ENCODE peak calls at places on chromosomes 11 and 22, in five cellular contexts. One of them, this sample, is unnamed.

GRCh38 chr22:37046589-37046988 is 5.0 kb upstream of the KCTD17 start:
- DNase-seq in cardiac muscle cell: no peak
- DNase-seq in testis: no peak
- DNase-seq in tibial nerve: no peak
- DNase-seq in HFF-Myc: no peak
- DNase-seq in this sample: no peak

GRCh38 chr11:10664511-10664910 is 29.0 kb downstream of the IRAG1 start:
- DNase-seq in cardiac muscle cell: no peak
- DNase-seq in testis: no peak
- DNase-seq in tibial nerve: no peak
- DNase-seq in HFF-Myc: no peak
- DNase-seq in this sample: no peak

GRCh38 chr11:101584129-101584515 is 315 bp upstream of the TRPC6 start:
- DNase-seq in cardiac muscle cell: no peak
- DNase-seq in testis: no peak
- DNase-seq in tibial nerve: no peak
- DNase-seq in HFF-Myc: no peak
- DNase-seq in this sample: no peak

GRCh38 chr11:1219836-1220810 is 2.7 kb upstream of the MUC5B start:
- DNase-seq in cardiac muscle cell: peak
- DNase-seq in testis: no peak
- DNase-seq in tibial nerve: no peak
- DNase-seq in HFF-Myc: no peak
- DNase-seq in this sample: no peak

GRCh38 chr11:74069146-74070046 is 60.5 kb upstream of the UCP3 start:
- DNase-seq in cardiac muscle cell: no peak
- DNase-seq in testis: no peak
- DNase-seq in tibial nerve: no peak
- DNase-seq in HFF-Myc: no peak
- DNase-seq in this sample: no peak

GRCh38 chr11:66315498-66315885 is 1.4 kb downstream of the CD248 start:
- DNase-seq in cardiac muscle cell: no peak
- DNase-seq in testis: no peak
- DNase-seq in tibial nerve: no peak
- DNase-seq in HFF-Myc: no peak
- DNase-seq in this sample: no peak

GRCh38 chr22:22023581-22024137 is 41.1 kb upstream of the TOP3B start:
- DNase-seq in cardiac muscle cell: no peak
- DNase-seq in testis: no peak
- DNase-seq in tibial nerve: no peak
- DNase-seq in HFF-Myc: no peak
- DNase-seq in this sample: no peak

GRCh38 chr11:64334764-64335741 is 5.0 kb upstream of the CCDC88B start:
- DNase-seq in cardiac muscle cell: peak
- DNase-seq in testis: no peak
- DNase-seq in tibial nerve: no peak
- DNase-seq in HFF-Myc: peak
- DNase-seq in this sample: peak

GRCh38 chr11:612201-612960 is 3.4 kb downstream of the IRF7 start:
- DNase-seq in cardiac muscle cell: no peak
- DNase-seq in testis: peak
- DNase-seq in tibial nerve: no peak
- DNase-seq in HFF-Myc: no peak
- DNase-seq in this sample: no peak

GRCh38 chr11:128574576-128575011 is 12.8 kb downstream of the ETS1 start:
- DNase-seq in cardiac muscle cell: no peak
- DNase-seq in testis: no peak
- DNase-seq in tibial nerve: no peak
- DNase-seq in HFF-Myc: no peak
- DNase-seq in this sample: no peak

GRCh38 chr11:38278457-38279141 is 1680.6 kb upstream of the RAG2 start:
- DNase-seq in cardiac muscle cell: no peak
- DNase-seq in testis: no peak
- DNase-seq in tibial nerve: no peak
- DNase-seq in HFF-Myc: no peak
- DNase-seq in this sample: no peak

GRCh38 chr22:16824718-16825687 is at the start of gene XKR3:
- DNase-seq in cardiac muscle cell: no peak
- DNase-seq in testis: no peak
- DNase-seq in tibial nerve: no peak
- DNase-seq in HFF-Myc: no peak
- DNase-seq in this sample: no peak

GRCh38 chr11:19377855-19378254 is 137.1 kb upstream of the E2F8 start:
- DNase-seq in cardiac muscle cell: no peak
- DNase-seq in testis: no peak
- DNase-seq in tibial nerve: no peak
- DNase-seq in HFF-Myc: no peak
- DNase-seq in this sample: no peak

GRCh38 chr22:36252754-36253522 is at the start of gene APOL1:
- DNase-seq in cardiac muscle cell: no peak
- DNase-seq in testis: peak
- DNase-seq in tibial nerve: no peak
- DNase-seq in HFF-Myc: no peak
- DNase-seq in this sample: no peak

GRCh38 chr11:17209939-17210245 is 2.1 kb upstream of the PIK3C2A start:
- DNase-seq in cardiac muscle cell: no peak
- DNase-seq in testis: no peak
- DNase-seq in tibial nerve: no peak
- DNase-seq in HFF-Myc: no peak
- DNase-seq in this sample: no peak

GRCh38 chr22:47036936-47037485 is 274.6 kb downstream of the TBC1D22A start:
- DNase-seq in cardiac muscle cell: no peak
- DNase-seq in testis: no peak
- DNase-seq in tibial nerve: no peak
- DNase-seq in HFF-Myc: no peak
- DNase-seq in this sample: no peak

GRCh38 chr11:82686211-82686610 is 47.5 kb downstream of the FAM181B start:
- DNase-seq in cardiac muscle cell: no peak
- DNase-seq in testis: no peak
- DNase-seq in tibial nerve: no peak
- DNase-seq in HFF-Myc: no peak
- DNase-seq in this sample: no peak

GRCh38 chr22:39959640-39960447 is at the start of gene TMA7B:
- DNase-seq in cardiac muscle cell: peak
- DNase-seq in testis: peak
- DNase-seq in tibial nerve: no peak
- DNase-seq in HFF-Myc: peak
- DNase-seq in this sample: peak

GRCh38 chr11:111310088-111310487 is 11.7 kb downstream of the POU2AF3 start:
- DNase-seq in cardiac muscle cell: no peak
- DNase-seq in testis: no peak
- DNase-seq in tibial nerve: no peak
- DNase-seq in HFF-Myc: no peak
- DNase-seq in this sample: no peak

GRCh38 chr11:56887940-56888339 is 100.8 kb upstream of the OR5AK2 start:
- DNase-seq in cardiac muscle cell: no peak
- DNase-seq in testis: no peak
- DNase-seq in tibial nerve: no peak
- DNase-seq in HFF-Myc: no peak
- DNase-seq in this sample: no peak

GRCh38 chr22:21450320-21450831 is 16.8 kb upstream of the TMEM191C start:
- DNase-seq in cardiac muscle cell: no peak
- DNase-seq in testis: peak
- DNase-seq in tibial nerve: peak
- DNase-seq in HFF-Myc: no peak
- DNase-seq in this sample: no peak

GRCh38 chr11:102343789-102344188 is 3.2 kb upstream of the BIRC2 start:
- DNase-seq in cardiac muscle cell: peak
- DNase-seq in testis: no peak
- DNase-seq in tibial nerve: no peak
- DNase-seq in HFF-Myc: no peak
- DNase-seq in this sample: peak

GRCh38 chr11:73372371-73372993 is 3.7 kb upstream of the RELT start:
- DNase-seq in cardiac muscle cell: no peak
- DNase-seq in testis: no peak
- DNase-seq in tibial nerve: no peak
- DNase-seq in HFF-Myc: no peak
- DNase-seq in this sample: no peak

DNA sequence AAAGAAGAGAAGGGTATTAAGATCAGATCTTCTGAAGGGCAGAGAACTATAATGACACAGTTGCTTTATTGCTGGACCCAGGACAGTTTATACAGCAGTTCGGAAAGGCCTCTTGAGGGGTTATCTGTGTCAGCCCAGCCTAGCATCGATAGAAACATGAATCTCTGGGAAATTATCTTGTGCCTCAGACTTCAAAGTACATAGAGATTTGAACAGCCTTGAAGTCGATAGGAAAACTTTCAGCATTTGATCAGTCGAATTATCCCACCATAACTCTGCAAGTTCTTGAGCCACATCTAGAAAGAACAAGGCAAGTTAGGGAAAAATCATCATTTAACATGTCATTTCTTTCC is 2.5 kb upstream of the LMO2 start:
- DNase-seq in cardiac muscle cell: no peak
- DNase-seq in testis: no peak
- DNase-seq in tibial nerve: no peak
- DNase-seq in HFF-Myc: no peak
- DNase-seq in this sample: no peak
- H3K4me3 ChIP-seq in cardiac muscle cell: no peak
- H3K4me3 ChIP-seq in testis: no peak
- H3K4me3 ChIP-seq in tibial nerve: peak
- H3K4me3 ChIP-seq in HFF-Myc: no peak
- H3K4me3 ChIP-seq in this sample: no peak

GRCh38 chr22:25447067-25447688 is 117.3 kb upstream of the GRK3 start:
- DNase-seq in cardiac muscle cell: no peak
- DNase-seq in testis: no peak
- DNase-seq in tibial nerve: no peak
- DNase-seq in HFF-Myc: no peak
- DNase-seq in this sample: no peak
- H3K4me3 ChIP-seq in cardiac muscle cell: no peak
- H3K4me3 ChIP-seq in testis: no peak
- H3K4me3 ChIP-seq in tibial nerve: no peak
- H3K4me3 ChIP-seq in HFF-Myc: peak
- H3K4me3 ChIP-seq in this sample: no peak

GRCh38 chr11:2901196-2901796 is 15.7 kb upstream of the CDKN1C start:
- DNase-seq in cardiac muscle cell: no peak
- DNase-seq in testis: no peak
- DNase-seq in tibial nerve: no peak
- DNase-seq in HFF-Myc: no peak
- DNase-seq in this sample: no peak
- H3K4me3 ChIP-seq in cardiac muscle cell: no peak
- H3K4me3 ChIP-seq in testis: peak
- H3K4me3 ChIP-seq in tibial nerve: peak
- H3K4me3 ChIP-seq in HFF-Myc: peak
- H3K4me3 ChIP-seq in this sample: peak

DNA sequence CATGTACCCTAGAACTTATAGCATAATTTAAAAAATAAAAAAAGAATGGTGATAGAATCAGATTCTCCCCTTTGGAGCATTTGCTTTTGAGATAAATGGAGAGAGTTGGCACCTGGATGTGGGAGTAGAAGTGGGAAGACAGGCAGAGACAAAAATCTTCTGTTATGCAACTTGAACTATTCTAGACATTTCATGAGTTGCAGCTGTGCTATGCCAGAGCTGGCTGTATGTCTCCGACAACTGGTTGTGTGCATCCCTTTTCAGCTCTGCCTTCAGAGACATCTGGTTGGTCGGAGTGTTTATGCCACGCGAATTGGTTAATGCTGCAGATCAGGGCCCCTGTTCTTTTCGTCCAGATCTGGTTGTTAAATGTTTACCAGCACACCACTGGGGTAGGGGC is 161.3 kb downstream of the JRKL start:
- DNase-seq in cardiac muscle cell: no peak
- DNase-seq in testis: no peak
- DNase-seq in tibial nerve: no peak
- DNase-seq in HFF-Myc: no peak
- DNase-seq in this sample: no peak
- H3K4me3 ChIP-seq in cardiac muscle cell: no peak
- H3K4me3 ChIP-seq in testis: no peak
- H3K4me3 ChIP-seq in tibial nerve: no peak
- H3K4me3 ChIP-seq in HFF-Myc: no peak
- H3K4me3 ChIP-seq in this sample: no peak

DNA sequence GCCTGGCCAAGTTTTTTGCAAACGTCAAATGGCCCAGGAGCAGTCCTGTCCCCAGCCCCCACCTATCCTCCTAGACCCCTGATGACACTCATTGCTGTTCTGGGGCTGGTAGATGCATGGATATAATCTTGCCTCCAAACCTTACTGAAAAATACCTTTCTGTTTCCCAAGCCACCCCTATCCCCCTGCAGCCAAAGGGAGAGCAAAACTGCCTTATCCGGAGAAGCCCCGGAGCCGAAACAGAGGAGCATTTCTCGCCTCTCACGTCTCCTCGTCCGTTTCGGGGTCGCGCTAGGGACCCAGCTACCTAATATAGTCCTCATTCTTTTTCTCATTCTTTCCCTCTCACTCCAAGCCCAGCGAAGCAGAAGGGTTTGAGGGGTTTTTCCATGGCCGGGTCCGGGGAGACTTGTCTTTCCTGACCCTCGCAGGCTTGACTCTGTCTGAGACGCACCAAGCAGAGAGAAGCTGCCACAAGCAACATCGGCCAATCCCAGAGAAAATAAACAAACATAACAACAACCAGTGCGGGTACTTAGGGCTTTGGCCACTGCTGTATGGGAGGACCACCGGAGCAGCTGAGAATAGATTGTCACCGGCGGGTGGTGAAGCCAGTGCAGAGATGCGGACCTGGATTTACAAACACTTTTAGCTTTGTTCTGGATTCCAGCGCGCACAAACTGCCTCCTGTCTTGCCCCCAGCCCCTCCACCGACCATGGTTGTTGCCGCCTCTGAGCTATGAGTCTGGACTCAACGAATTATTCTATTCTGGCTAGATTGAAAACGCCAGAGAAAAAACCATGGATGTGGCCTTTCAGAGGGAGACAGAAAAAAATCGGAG is 1.6 kb downstream of the BSX start:
- DNase-seq in cardiac muscle cell: no peak
- DNase-seq in testis: no peak
- DNase-seq in tibial nerve: no peak
- DNase-seq in HFF-Myc: no peak
- DNase-seq in this sample: no peak
- H3K4me3 ChIP-seq in cardiac muscle cell: no peak
- H3K4me3 ChIP-seq in testis: no peak
- H3K4me3 ChIP-seq in tibial nerve: no peak
- H3K4me3 ChIP-seq in HFF-Myc: no peak
- H3K4me3 ChIP-seq in this sample: no peak